ENCODE peak calls at places on chromosome 10, in nine cellular contexts. B, V, S, E, O, I, F, T and J are unnamed samples.

GRCh38 chr10:21021843-21022594 is 124.9 kb upstream of the NEBL start:
- DNase-seq in T (no peak), B (no peak), S (peak; percentile 6), I (no peak), O (no peak), E (no peak), F (no peak), V (peak; percentile 17), J (no peak)

GRCh38 chr10:21604651-21605050 is 70.6 kb downstream of the MLLT10 start:
- DNase-seq in S (no peak), B (no peak), O (no peak), F (no peak), V (no peak), I (no peak), E (no peak), T (no peak), J (no peak)

GRCh38 chr10:132924046-132924952 is 18.1 kb downstream of the CFAP46 start:
- DNase-seq in T (no peak), I (no peak), V (no peak), E (no peak), F (no peak), O (no peak), S (no peak), B (no peak), J (no peak)

GRCh38 chr10:21167288-21168010 is 270.3 kb upstream of the NEBL start:
- DNase-seq in O (no peak), S (no peak), B (no peak), F (no peak), V (no peak), E (no peak), T (no peak), I (no peak), J (no peak)

GRCh38 chr10:42887734-42888503 is 105.3 kb downstream of the BMS1 start:
- DNase-seq in I (no peak), F (no peak), B (no peak), O (no peak), V (no peak), E (no peak), S (no peak), T (no peak), J (no peak)

GRCh38 chr10:21396889-21397288 is 128.6 kb downstream of the SKIDA1 start:
- DNase-seq in F (no peak), B (no peak), E (no peak), S (no peak), I (no peak), T (no peak), O (no peak), V (no peak), J (no peak)

GRCh38 chr10:6382081-6382480 is 179.3 kb downstream of the PFKFB3 start:
- DNase-seq in T (no peak), V (no peak), O (no peak), S (peak; percentile 52), B (no peak), I (no peak), F (peak; percentile 53), E (no peak), J (no peak)

GRCh38 chr10:132388901-132389630 is 7.9 kb upstream of the PWWP2B start:
- DNase-seq in O (no peak), S (no peak), B (no peak), V (no peak), I (peak; percentile 34), E (no peak), T (no peak), F (peak; percentile 45), J (no peak)

GRCh38 chr10:69232252-69232651 is 12.1 kb downstream of the HKDC1 start:
- DNase-seq in S (peak; percentile 81), O (no peak), T (no peak), E (no peak), V (peak; percentile 80), I (no peak), B (no peak), F (no peak), J (no peak)

GRCh38 chr10:61487506-61487905 is 34.3 kb upstream of the TMEM26 start:
- DNase-seq in I (no peak), F (no peak), V (no peak), E (no peak), O (no peak), B (no peak), S (peak; percentile 18), T (no peak), J (no peak)